ENCODE peak calls at places on chromosomes 12 and 14, in nine cellular contexts. One of them, this sample, is unnamed.

GRCh38 chr14:29712586-29712985 is 215.1 kb downstream of the PRKD1 start:
- DNase-seq in choroid plexus epithelial cell: no peak
- DNase-seq in cardiac fibroblast: no peak
- DNase-seq in fibroblast of mammary gland: no peak
- DNase-seq in mammary epithelial cell: no peak
- DNase-seq in type B pancreatic cell: no peak
- DNase-seq in HCT116: no peak
- DNase-seq in astrocyte of the spinal cord: no peak
- DNase-seq in AG04449: no peak
- DNase-seq in this sample: no peak

GRCh38 chr12:33253123-33253522 is 186.5 kb downstream of the SYT10 start:
- DNase-seq in mammary epithelial cell: peak
- DNase-seq in AG04449: no peak
- DNase-seq in fibroblast of mammary gland: no peak
- DNase-seq in cardiac fibroblast: peak
- DNase-seq in astrocyte of the spinal cord: no peak
- DNase-seq in type B pancreatic cell: no peak
- DNase-seq in choroid plexus epithelial cell: peak
- DNase-seq in HCT116: no peak
- DNase-seq in this sample: no peak

GRCh38 chr14:69260246-69260978 is 454 bp downstream of the GALNT16 start:
- DNase-seq in fibroblast of mammary gland: no peak
- DNase-seq in cardiac fibroblast: peak
- DNase-seq in mammary epithelial cell: peak
- DNase-seq in type B pancreatic cell: no peak
- DNase-seq in astrocyte of the spinal cord: no peak
- DNase-seq in choroid plexus epithelial cell: peak
- DNase-seq in HCT116: no peak
- DNase-seq in AG04449: no peak
- DNase-seq in this sample: peak

GRCh38 chr14:102450206-102451063 is 59.1 kb downstream of the ANKRD9 start:
- DNase-seq in type B pancreatic cell: no peak
- DNase-seq in choroid plexus epithelial cell: no peak
- DNase-seq in cardiac fibroblast: no peak
- DNase-seq in AG04449: no peak
- DNase-seq in fibroblast of mammary gland: no peak
- DNase-seq in HCT116: no peak
- DNase-seq in astrocyte of the spinal cord: no peak
- DNase-seq in mammary epithelial cell: no peak
- DNase-seq in this sample: no peak

GRCh38 chr12:94640134-94640928 is 10.0 kb downstream of the TMCC3 start:
- DNase-seq in mammary epithelial cell: peak
- DNase-seq in type B pancreatic cell: no peak
- DNase-seq in AG04449: no peak
- DNase-seq in cardiac fibroblast: peak
- DNase-seq in HCT116: no peak
- DNase-seq in choroid plexus epithelial cell: peak
- DNase-seq in fibroblast of mammary gland: peak
- DNase-seq in astrocyte of the spinal cord: peak
- DNase-seq in this sample: peak

GRCh38 chr12:6769003-6769389 is 2.8 kb downstream of the PTMS start:
- DNase-seq in mammary epithelial cell: no peak
- DNase-seq in HCT116: no peak
- DNase-seq in fibroblast of mammary gland: no peak
- DNase-seq in astrocyte of the spinal cord: peak
- DNase-seq in type B pancreatic cell: no peak
- DNase-seq in cardiac fibroblast: no peak
- DNase-seq in AG04449: no peak
- DNase-seq in choroid plexus epithelial cell: peak
- DNase-seq in this sample: no peak

GRCh38 chr12:106342397-106343212 is 14.9 kb upstream of the POLR3B start:
- DNase-seq in AG04449: no peak
- DNase-seq in type B pancreatic cell: no peak
- DNase-seq in fibroblast of mammary gland: peak
- DNase-seq in cardiac fibroblast: peak
- DNase-seq in HCT116: no peak
- DNase-seq in choroid plexus epithelial cell: peak
- DNase-seq in mammary epithelial cell: peak
- DNase-seq in astrocyte of the spinal cord: peak
- DNase-seq in this sample: no peak

GRCh38 chr12:57614178-57614947 is 3.1 kb downstream of the ARHGEF25 start:
- DNase-seq in HCT116: peak
- DNase-seq in choroid plexus epithelial cell: peak
- DNase-seq in fibroblast of mammary gland: peak
- DNase-seq in cardiac fibroblast: peak
- DNase-seq in type B pancreatic cell: no peak
- DNase-seq in mammary epithelial cell: no peak
- DNase-seq in astrocyte of the spinal cord: no peak
- DNase-seq in AG04449: no peak
- DNase-seq in this sample: peak

GRCh38 chr12:12585115-12585862 is 22.6 kb upstream of the DUSP16 start:
- DNase-seq in AG04449: no peak
- DNase-seq in fibroblast of mammary gland: peak
- DNase-seq in choroid plexus epithelial cell: peak
- DNase-seq in mammary epithelial cell: peak
- DNase-seq in HCT116: no peak
- DNase-seq in astrocyte of the spinal cord: no peak
- DNase-seq in type B pancreatic cell: no peak
- DNase-seq in cardiac fibroblast: peak
- DNase-seq in this sample: no peak

GRCh38 chr12:131365821-131366260 is 345.0 kb upstream of the SFSWAP start:
- DNase-seq in HCT116: no peak
- DNase-seq in choroid plexus epithelial cell: no peak
- DNase-seq in fibroblast of mammary gland: no peak
- DNase-seq in cardiac fibroblast: no peak
- DNase-seq in astrocyte of the spinal cord: no peak
- DNase-seq in mammary epithelial cell: no peak
- DNase-seq in AG04449: no peak
- DNase-seq in type B pancreatic cell: no peak
- DNase-seq in this sample: no peak

GRCh38 chr12:62800707-62801400 is 134.1 kb downstream of the PPM1H start:
- DNase-seq in cardiac fibroblast: no peak
- DNase-seq in mammary epithelial cell: no peak
- DNase-seq in type B pancreatic cell: no peak
- DNase-seq in AG04449: no peak
- DNase-seq in choroid plexus epithelial cell: no peak
- DNase-seq in HCT116: no peak
- DNase-seq in fibroblast of mammary gland: peak
- DNase-seq in astrocyte of the spinal cord: no peak
- DNase-seq in this sample: no peak

GRCh38 chr14:78228702-78229327 is 58.6 kb downstream of the NRXN3 start:
- DNase-seq in fibroblast of mammary gland: no peak
- DNase-seq in HCT116: no peak
- DNase-seq in type B pancreatic cell: no peak
- DNase-seq in astrocyte of the spinal cord: no peak
- DNase-seq in choroid plexus epithelial cell: no peak
- DNase-seq in AG04449: no peak
- DNase-seq in mammary epithelial cell: no peak
- DNase-seq in cardiac fibroblast: no peak
- DNase-seq in this sample: no peak

GRCh38 chr14:24135834-24136683 is at the start of gene PSME1:
- DNase-seq in type B pancreatic cell: peak
- DNase-seq in cardiac fibroblast: peak
- DNase-seq in astrocyte of the spinal cord: peak
- DNase-seq in HCT116: peak
- DNase-seq in fibroblast of mammary gland: peak
- DNase-seq in mammary epithelial cell: peak
- DNase-seq in AG04449: no peak
- DNase-seq in choroid plexus epithelial cell: peak
- DNase-seq in this sample: peak
- TF ChIP-seq CTCF in type B pancreatic cell: no peak
- TF ChIP-seq CTCF in cardiac fibroblast: no peak
- TF ChIP-seq CTCF in astrocyte of the spinal cord: no peak
- TF ChIP-seq CTCF in HCT116: no peak
- TF ChIP-seq CTCF in fibroblast of mammary gland: no peak
- TF ChIP-seq CTCF in mammary epithelial cell: no peak
- TF ChIP-seq CTCF in AG04449: no peak
- TF ChIP-seq CTCF in choroid plexus epithelial cell: no peak
- TF ChIP-seq CTCF in this sample: no peak

GRCh38 chr12:98646165-98646764 is 1.2 kb downstream of the APAF1 start:
- DNase-seq in cardiac fibroblast: peak
- DNase-seq in mammary epithelial cell: peak
- DNase-seq in choroid plexus epithelial cell: peak
- DNase-seq in type B pancreatic cell: no peak
- DNase-seq in fibroblast of mammary gland: peak
- DNase-seq in astrocyte of the spinal cord: peak
- DNase-seq in HCT116: peak
- DNase-seq in AG04449: no peak
- DNase-seq in this sample: no peak

GRCh38 chr12:98644712-98645571 is at the start of the genes APAF1 and IKBIP:
- DNase-seq in cardiac fibroblast: peak
- DNase-seq in fibroblast of mammary gland: peak
- DNase-seq in type B pancreatic cell: peak
- DNase-seq in AG04449: peak
- DNase-seq in choroid plexus epithelial cell: peak
- DNase-seq in HCT116: peak
- DNase-seq in astrocyte of the spinal cord: peak
- DNase-seq in mammary epithelial cell: peak
- DNase-seq in this sample: peak

GRCh38 chr12:98644433-98644711 is 216 bp downstream of the IKBIP start:
- DNase-seq in mammary epithelial cell: peak
- DNase-seq in AG04449: no peak
- DNase-seq in fibroblast of mammary gland: no peak
- DNase-seq in HCT116: peak
- DNase-seq in astrocyte of the spinal cord: no peak
- DNase-seq in choroid plexus epithelial cell: no peak
- DNase-seq in type B pancreatic cell: peak
- DNase-seq in cardiac fibroblast: no peak
- DNase-seq in this sample: no peak

DNA sequence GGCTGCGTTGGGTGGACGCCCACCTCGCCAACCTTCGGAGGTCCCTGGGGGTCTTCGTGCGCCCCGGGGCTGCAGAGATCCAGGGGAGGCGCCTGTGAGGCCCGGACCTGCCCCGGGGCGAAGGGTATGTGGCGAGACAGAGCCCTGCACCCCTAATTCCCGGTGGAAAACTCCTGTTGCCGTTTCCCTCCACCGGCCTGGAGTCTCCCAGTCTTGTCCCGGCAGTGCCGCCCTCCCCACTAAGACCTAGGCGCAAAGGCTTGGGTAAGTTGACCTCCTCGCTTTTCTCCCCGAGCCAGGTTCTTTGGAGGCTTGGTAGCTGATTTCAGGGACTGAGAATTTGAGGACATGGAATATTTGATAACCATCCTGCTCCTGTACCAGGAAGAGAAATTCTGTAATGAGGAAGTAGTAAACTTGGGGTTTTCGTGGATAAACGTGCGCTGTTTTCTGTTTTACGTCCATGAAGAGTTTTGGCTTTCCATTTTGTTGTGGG is 530 bp downstream of the APAF1 start:
- DNase-seq in mammary epithelial cell: peak
- DNase-seq in fibroblast of mammary gland: peak
- DNase-seq in type B pancreatic cell: no peak
- DNase-seq in choroid plexus epithelial cell: peak
- DNase-seq in AG04449: no peak
- DNase-seq in astrocyte of the spinal cord: peak
- DNase-seq in HCT116: no peak
- DNase-seq in cardiac fibroblast: peak
- DNase-seq in this sample: peak
- TF ChIP-seq CTCF in mammary epithelial cell: no peak
- TF ChIP-seq CTCF in fibroblast of mammary gland: no peak
- TF ChIP-seq CTCF in type B pancreatic cell: no peak
- TF ChIP-seq CTCF in choroid plexus epithelial cell: no peak
- TF ChIP-seq CTCF in AG04449: no peak
- TF ChIP-seq CTCF in astrocyte of the spinal cord: no peak
- TF ChIP-seq CTCF in HCT116: no peak
- TF ChIP-seq CTCF in cardiac fibroblast: no peak
- TF ChIP-seq CTCF in this sample: no peak

DNA sequence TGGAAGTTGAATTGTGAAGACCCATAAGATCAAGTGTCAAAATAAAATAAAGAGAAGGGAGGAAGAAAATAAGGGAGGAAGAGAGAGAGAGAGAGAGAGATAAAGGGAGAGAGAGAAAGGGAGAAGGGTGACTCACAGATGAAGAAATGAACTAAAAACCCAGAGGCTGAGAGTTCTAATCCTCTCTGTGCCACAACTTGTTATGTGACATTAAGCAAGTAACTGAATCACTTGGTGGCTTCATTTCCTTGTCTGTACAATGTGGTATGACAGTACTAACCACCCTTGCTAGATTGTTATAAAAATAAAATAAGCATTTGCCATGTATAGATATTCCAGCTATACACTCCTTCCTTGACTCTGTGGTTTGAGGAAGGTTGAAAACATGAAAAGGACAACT is 189.0 kb upstream of the FRMD6 start:
- DNase-seq in astrocyte of the spinal cord: no peak
- DNase-seq in choroid plexus epithelial cell: no peak
- DNase-seq in cardiac fibroblast: no peak
- DNase-seq in fibroblast of mammary gland: no peak
- DNase-seq in type B pancreatic cell: no peak
- DNase-seq in HCT116: no peak
- DNase-seq in AG04449: no peak
- DNase-seq in mammary epithelial cell: no peak
- DNase-seq in this sample: no peak
- TF ChIP-seq CTCF in astrocyte of the spinal cord: no peak
- TF ChIP-seq CTCF in choroid plexus epithelial cell: no peak
- TF ChIP-seq CTCF in cardiac fibroblast: no peak
- TF ChIP-seq CTCF in fibroblast of mammary gland: no peak
- TF ChIP-seq CTCF in type B pancreatic cell: no peak
- TF ChIP-seq CTCF in HCT116: no peak
- TF ChIP-seq CTCF in AG04449: no peak
- TF ChIP-seq CTCF in mammary epithelial cell: no peak
- TF ChIP-seq CTCF in this sample: no peak

GRCh38 chr14:89214221-89214965 is 202.6 kb downstream of the FOXN3 start:
- DNase-seq in AG04449: no peak
- DNase-seq in type B pancreatic cell: no peak
- DNase-seq in fibroblast of mammary gland: no peak
- DNase-seq in HCT116: no peak
- DNase-seq in mammary epithelial cell: peak
- DNase-seq in choroid plexus epithelial cell: no peak
- DNase-seq in astrocyte of the spinal cord: peak
- DNase-seq in cardiac fibroblast: no peak
- DNase-seq in this sample: no peak
- TF ChIP-seq CTCF in AG04449: no peak
- TF ChIP-seq CTCF in type B pancreatic cell: no peak
- TF ChIP-seq CTCF in fibroblast of mammary gland: no peak
- TF ChIP-seq CTCF in HCT116: no peak
- TF ChIP-seq CTCF in mammary epithelial cell: no peak
- TF ChIP-seq CTCF in choroid plexus epithelial cell: no peak
- TF ChIP-seq CTCF in astrocyte of the spinal cord: peak
- TF ChIP-seq CTCF in cardiac fibroblast: no peak
- TF ChIP-seq CTCF in this sample: no peak

GRCh38 chr12:110582286-110583136 is 607 bp downstream of the PPTC7 start:
- DNase-seq in cardiac fibroblast: peak
- DNase-seq in choroid plexus epithelial cell: peak
- DNase-seq in fibroblast of mammary gland: peak
- DNase-seq in mammary epithelial cell: peak
- DNase-seq in type B pancreatic cell: peak
- DNase-seq in HCT116: no peak
- DNase-seq in AG04449: no peak
- DNase-seq in astrocyte of the spinal cord: peak
- DNase-seq in this sample: peak
- TF ChIP-seq CTCF in cardiac fibroblast: no peak
- TF ChIP-seq CTCF in choroid plexus epithelial cell: no peak
- TF ChIP-seq CTCF in fibroblast of mammary gland: no peak
- TF ChIP-seq CTCF in mammary epithelial cell: no peak
- TF ChIP-seq CTCF in type B pancreatic cell: no peak
- TF ChIP-seq CTCF in HCT116: no peak
- TF ChIP-seq CTCF in AG04449: no peak
- TF ChIP-seq CTCF in astrocyte of the spinal cord: no peak
- TF ChIP-seq CTCF in this sample: no peak

GRCh38 chr12:31117203-31118011 is 43.7 kb downstream of the DDX11 start:
- DNase-seq in fibroblast of mammary gland: peak
- DNase-seq in cardiac fibroblast: peak
- DNase-seq in type B pancreatic cell: peak
- DNase-seq in mammary epithelial cell: peak
- DNase-seq in HCT116: peak
- DNase-seq in AG04449: no peak
- DNase-seq in choroid plexus epithelial cell: peak
- DNase-seq in astrocyte of the spinal cord: peak
- DNase-seq in this sample: peak
- TF ChIP-seq CTCF in fibroblast of mammary gland: peak
- TF ChIP-seq CTCF in cardiac fibroblast: peak
- TF ChIP-seq CTCF in type B pancreatic cell: peak
- TF ChIP-seq CTCF in mammary epithelial cell: peak
- TF ChIP-seq CTCF in HCT116: no peak
- TF ChIP-seq CTCF in AG04449: peak
- TF ChIP-seq CTCF in choroid plexus epithelial cell: peak
- TF ChIP-seq CTCF in astrocyte of the spinal cord: peak
- TF ChIP-seq CTCF in this sample: peak

This sample was measured in activated CD8-positive, alpha-beta T cell treated with anti-CD3 and anti-CD28 coated beads for 36 hours.